ENCODE peak calls at places on chromosomes 11 and 22, in four cellular contexts. V is K562, L is HepG2, G is GM12878. T is an unnamed sample.

GRCh38 chr22:21980547-21980946 is 2.0 kb downstream of the TOP3B start:
- DNase-seq in L (no peak), G (no peak), V (no peak), T (no peak)

GRCh38 chr22:38312261-38312800 is 4.9 kb downstream of the CSNK1E start:
- DNase-seq in V (no peak), L (no peak), G (no peak), T (no peak)

GRCh38 chr11:112784323-112785073 is 176.7 kb upstream of the NCAM1 start:
- DNase-seq in G (no peak), L (no peak), V (no peak), T (peak)

GRCh38 chr11:12163181-12163841 is 52.9 kb downstream of the MICAL2 start:
- DNase-seq in G (no peak), V (no peak), L (peak), T (no peak)

GRCh38 chr11:35357893-35358292 is 61.5 kb downstream of the SLC1A2 start:
- DNase-seq in V (no peak), L (no peak), G (no peak), T (no peak)

GRCh38 chr11:130439876-130440275 is 8.6 kb upstream of the ADAMTS15 start:
- DNase-seq in V (no peak), G (no peak), L (no peak), T (no peak)

GRCh38 chr22:49807780-49808708 is 19.6 kb downstream of the BRD1 start:
- DNase-seq in G (no peak), V (peak), L (no peak), T (no peak)

GRCh38 chr11:72430743-72431570 is 3.4 kb downstream of the CLPB start:
- DNase-seq in V (peak), L (peak), G (no peak), T (peak)

GRCh38 chr11:3840870-3841425 is at the start of gene RHOG:
- DNase-seq in V (peak), G (no peak), L (peak), T (peak)

GRCh38 chr11:121889931-121890330 is 226.1 kb downstream of the BLID start:
- DNase-seq in G (no peak), V (no peak), L (no peak), T (no peak)

GRCh38 chr11:111851067-111851466 is 20.3 kb downstream of the ALG9 start:
- DNase-seq in V (no peak), L (no peak), G (no peak), T (no peak)

GRCh38 chr22:46126853-46127385 is 23.4 kb upstream of the PPARA start:
- DNase-seq in V (no peak), L (no peak), G (no peak), T (no peak)

GRCh38 chr22:46127556-46127955 is 22.8 kb upstream of the PPARA start:
- DNase-seq in L (no peak), V (no peak), G (no peak), T (no peak)

GRCh38 chr22:46128606-46129005 is 21.7 kb upstream of the PPARA start:
- DNase-seq in V (no peak), G (no peak), L (no peak), T (no peak)

GRCh38 chr22:46131151-46131587 is 19.2 kb upstream of the PPARA start:
- DNase-seq in L (no peak), V (peak), G (no peak), T (peak)

DNA sequence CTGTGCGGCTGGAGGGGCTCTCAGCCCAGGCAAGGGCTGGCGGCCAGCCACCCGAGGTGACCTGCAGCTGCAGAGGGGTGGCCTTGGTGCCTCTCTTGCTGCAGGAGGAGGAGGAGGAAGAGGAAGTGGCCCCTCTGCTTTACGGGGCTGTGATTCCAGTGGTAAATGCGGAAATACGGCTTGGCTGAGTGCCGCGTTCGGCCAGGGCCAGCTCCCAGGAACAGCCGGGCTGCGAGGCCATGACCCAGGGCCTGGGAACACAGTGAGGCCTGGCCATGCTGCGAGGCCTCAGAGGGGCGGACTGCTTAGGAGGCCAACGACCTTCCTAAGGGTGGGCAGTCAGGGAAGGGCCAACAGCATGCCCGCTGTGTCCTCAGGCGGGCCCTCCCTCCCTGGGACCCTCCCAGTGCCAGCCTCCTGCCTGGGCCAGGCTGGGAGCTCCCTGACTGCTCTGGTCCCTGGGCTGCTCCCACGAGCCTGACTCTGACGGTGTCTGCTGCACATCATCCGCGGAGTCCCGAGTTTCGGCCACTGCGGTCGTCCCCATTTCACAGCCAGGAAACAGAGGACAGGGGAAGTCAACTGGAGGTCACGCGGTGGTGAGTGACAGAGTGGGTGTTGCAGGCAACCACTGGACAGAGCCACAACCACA is 20.8 kb upstream of the PPARA start:
- DNase-seq in G (no peak), V (no peak), L (no peak), T (no peak)
- TF ChIP-seq SP1 in G (no peak), V (no peak), L (no peak), T (no peak)

GRCh38 chr11:15970506-15971214 is 385.7 kb downstream of the SOX6 start:
- DNase-seq in G (no peak), L (no peak), V (peak), T (no peak)

GRCh38 chr11:15971215-15971546 is 385.2 kb downstream of the SOX6 start:
- DNase-seq in L (no peak), V (no peak), G (no peak), T (no peak)

GRCh38 chr11:15969281-15969680 is 387.1 kb downstream of the SOX6 start:
- DNase-seq in V (peak), L (peak), G (peak), T (no peak)

GRCh38 chr11:15968461-15969130 is 387.8 kb downstream of the SOX6 start:
- DNase-seq in V (no peak), G (no peak), L (no peak), T (no peak)

GRCh38 chr11:15969701-15970329 is 386.5 kb downstream of the SOX6 start:
- DNase-seq in V (no peak), L (no peak), G (peak), T (no peak)
- TF ChIP-seq BHLHE40 in V (no peak), L (no peak), G (peak), T (no peak)

DNA sequence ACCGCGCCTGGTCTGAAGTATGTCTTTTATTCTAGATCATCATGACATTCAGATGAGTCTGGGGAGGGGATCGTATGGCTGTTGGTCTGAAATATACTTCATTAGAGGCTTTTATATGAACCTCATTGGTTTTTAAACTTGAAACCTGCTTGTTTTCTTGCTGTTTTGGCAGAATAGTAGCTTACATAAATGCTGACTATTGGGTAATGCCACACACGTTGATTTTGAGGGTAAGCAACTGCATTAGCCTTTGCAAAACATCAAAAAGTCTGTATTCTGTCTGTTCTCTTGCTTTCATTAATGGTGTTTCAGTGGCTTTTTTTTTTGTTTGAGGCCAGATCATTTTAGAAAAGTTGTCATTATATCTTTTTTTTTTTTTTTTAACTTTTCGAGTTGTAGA is 14.2 kb downstream of the PPME1 start:
- DNase-seq in L (no peak), G (no peak), V (no peak), T (no peak)
- TF ChIP-seq SP1 in L (no peak), G (no peak), V (no peak), T (no peak)

GRCh38 chr22:37186997-37187522 is 987 bp downstream of the C1QTNF6 start:
- DNase-seq in G (no peak), V (no peak), L (no peak), T (no peak)
- TF ChIP-seq BHLHE40 in G (no peak), V (no peak), L (no peak), T (no peak)

GRCh38 chr11:69436041-69436982 is 45.2 kb upstream of the LINC01488 start:
- DNase-seq in G (no peak), L (no peak), V (no peak), T (no peak)

GRCh38 chr11:69434341-69434960 is 47.0 kb upstream of the LINC01488 start:
- DNase-seq in G (no peak), L (no peak), V (no peak), T (no peak)

GRCh38 chr11:69437001-69437875 is 44.2 kb upstream of the LINC01488 start:
- DNase-seq in V (no peak), L (peak), G (no peak), T (no peak)

GRCh38 chr11:69433741-69434140 is 47.7 kb upstream of the LINC01488 start:
- DNase-seq in L (no peak), V (no peak), G (no peak), T (no peak)

DNA sequence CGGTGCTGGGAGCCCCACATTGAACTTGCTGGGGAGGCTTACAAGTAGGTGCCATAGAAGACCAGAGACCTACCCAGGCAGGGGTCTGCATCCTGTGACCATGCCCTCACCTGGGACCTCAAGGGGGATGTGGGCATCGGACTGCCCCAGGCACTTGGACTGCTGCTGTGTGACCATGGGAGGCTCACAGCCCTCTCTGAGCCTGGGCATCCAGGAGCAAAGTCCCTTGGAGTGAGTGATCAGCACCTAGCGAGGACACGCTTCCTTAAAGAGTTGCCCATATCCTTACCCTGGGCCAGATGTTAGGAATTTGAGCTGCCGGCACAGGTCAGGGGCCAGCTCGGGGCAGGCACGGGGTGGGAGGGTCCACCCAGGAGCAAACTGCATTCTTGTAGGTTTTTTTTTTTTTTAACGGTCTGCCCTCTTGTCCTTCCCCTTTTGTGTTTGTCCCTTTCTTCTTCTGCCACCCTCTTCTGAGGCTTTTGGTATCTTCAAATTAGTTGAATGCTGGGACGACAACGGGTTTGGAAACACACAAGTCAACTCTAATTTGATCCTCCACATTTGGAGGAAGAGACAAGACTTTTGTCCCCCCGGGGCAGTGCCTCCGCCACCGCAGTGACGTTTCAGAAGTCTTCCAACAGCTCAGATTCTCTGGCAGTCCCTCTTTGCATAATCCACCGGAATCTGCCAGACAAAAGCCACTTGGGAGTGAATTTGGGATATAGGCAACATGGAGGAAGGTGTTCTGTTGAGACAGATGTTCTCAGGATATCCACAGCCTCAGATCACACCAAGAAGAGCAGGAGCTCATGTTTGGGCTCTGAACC is 46.1 kb upstream of the LINC01488 start:
- DNase-seq in V (no peak), G (no peak), L (no peak), T (no peak)
- TF ChIP-seq SP1 in V (no peak), G (no peak), L (no peak), T (no peak)